ENCODE peak calls at places on chromosomes 13 and 19, in six cellular contexts. Q is tibial nerve, N is prostate gland, I is uterus, U is heart left ventricle, D is breast epithelium. F is an unnamed sample.
A peak's percentile ranks its signal among the peaks of the same experiment; 100 is the strongest.

GRCh38 chr19:46731007-46731501 is 14.1 kb upstream of the PRKD2 start:
- DNase-seq in D (no peak), U (no peak), Q (no peak), I (no peak), N (no peak), F (no peak)

GRCh38 chr13:43054803-43055802 is 31.7 kb downstream of the DNAJC15 start:
- DNase-seq in Q (no peak), U (peak; percentile 34), I (peak; percentile 46), N (peak; percentile 18), D (no peak), F (no peak)

GRCh38 chr19:17324357-17325114 is 10.1 kb downstream of the ANO8 start:
- DNase-seq in D (no peak), U (no peak), Q (no peak), I (no peak), N (no peak), F (no peak)

GRCh38 chr19:21604941-21605548 is 99.6 kb downstream of the ZNF429 start:
- DNase-seq in U (peak; percentile 41), I (peak; percentile 36), N (peak; percentile 66), Q (no peak), D (peak; percentile 30), F (no peak)

GRCh38 chr13:93318538-93318937 is 91.9 kb downstream of the GPC6 start:
- DNase-seq in N (no peak), Q (no peak), D (no peak), I (no peak), U (no peak), F (no peak)

GRCh38 chr19:31781542-31781941 is 432.3 kb upstream of the TSHZ3 start:
- DNase-seq in I (no peak), Q (no peak), D (no peak), U (no peak), N (no peak), F (no peak)

GRCh38 chr13:87426737-87427136 is 244.4 kb upstream of the SLITRK5 start:
- DNase-seq in U (no peak), D (no peak), N (no peak), I (no peak), Q (no peak), F (no peak)

GRCh38 chr19:33641956-33642498 is 20.3 kb downstream of the CHST8 start:
- DNase-seq in I (no peak), U (peak; percentile 9), D (no peak), Q (no peak), N (no peak), F (no peak)

GRCh38 chr13:36166051-36166450 is 34.9 kb upstream of the DCLK1 start:
- DNase-seq in D (no peak), I (no peak), N (no peak), Q (no peak), U (no peak), F (no peak)

GRCh38 chr19:1935484-1936208 is 5.3 kb upstream of the CSNK1G2 start:
- DNase-seq in U (no peak), Q (no peak), I (no peak), D (no peak), N (no peak), F (no peak)

GRCh38 chr19:5784581-5785147 is at the start of gene PRR22:
- DNase-seq in N (no peak), Q (no peak), U (no peak), I (no peak), D (no peak), F (no peak)

GRCh38 chr19:18418034-18418724 is 1.0 kb upstream of the SSBP4 start:
- DNase-seq in N (no peak), D (no peak), U (no peak), I (no peak), Q (no peak), F (no peak)

GRCh38 chr19:16375157-16375935 is 50.7 kb downstream of the KLF2 start:
- DNase-seq in Q (no peak), U (no peak), D (no peak), N (no peak), I (no peak), F (no peak)

GRCh38 chr13:30145709-30146367 is 161.5 kb downstream of the KATNAL1 start:
- DNase-seq in U (no peak), D (no peak), Q (no peak), I (no peak), N (no peak), F (no peak)

GRCh38 chr19:29665826-29666633 is 769 bp downstream of the PLEKHF1 start:
- DNase-seq in U (peak; percentile 69), I (peak; percentile 54), D (no peak), N (no peak), Q (no peak), F (peak; percentile 58)

GRCh38 chr13:76832258-76832988 is 53.8 kb downstream of the KCTD12 start:
- DNase-seq in D (no peak), I (no peak), N (no peak), U (no peak), Q (no peak), F (no peak)

GRCh38 chr13:108950333-108951010 is 321.1 kb downstream of the MYO16 start:
- DNase-seq in Q (no peak), D (no peak), N (no peak), I (no peak), U (no peak), F (no peak)

GRCh38 chr13:108313382-108313781 is 43.9 kb downstream of the TNFSF13B start:
- DNase-seq in I (no peak), Q (no peak), D (no peak), U (no peak), N (no peak), F (no peak)

GRCh38 chr19:33284146-33284643 is 18.1 kb downstream of the CEBPA start:
- DNase-seq in U (no peak), I (no peak), Q (no peak), N (no peak), D (no peak), F (no peak)

GRCh38 chr19:49109051-49109450 is 5.1 kb upstream of the LIN7B start:
- DNase-seq in Q (no peak), U (no peak), D (no peak), I (no peak), N (no peak), F (no peak)

GRCh38 chr19:49106648-49107135 is 7.5 kb upstream of the LIN7B start:
- DNase-seq in D (no peak), Q (no peak), N (no peak), I (no peak), U (no peak), F (peak; percentile 81)

GRCh38 chr19:49109569-49110233 is 4.5 kb upstream of the LIN7B start:
- DNase-seq in U (no peak), D (no peak), Q (no peak), I (no peak), N (no peak), F (no peak)

GRCh38 chr19:49110567-49110966 is 3.6 kb upstream of the LIN7B start:
- DNase-seq in I (no peak), N (no peak), Q (no peak), U (no peak), D (no peak), F (no peak)

DNA sequence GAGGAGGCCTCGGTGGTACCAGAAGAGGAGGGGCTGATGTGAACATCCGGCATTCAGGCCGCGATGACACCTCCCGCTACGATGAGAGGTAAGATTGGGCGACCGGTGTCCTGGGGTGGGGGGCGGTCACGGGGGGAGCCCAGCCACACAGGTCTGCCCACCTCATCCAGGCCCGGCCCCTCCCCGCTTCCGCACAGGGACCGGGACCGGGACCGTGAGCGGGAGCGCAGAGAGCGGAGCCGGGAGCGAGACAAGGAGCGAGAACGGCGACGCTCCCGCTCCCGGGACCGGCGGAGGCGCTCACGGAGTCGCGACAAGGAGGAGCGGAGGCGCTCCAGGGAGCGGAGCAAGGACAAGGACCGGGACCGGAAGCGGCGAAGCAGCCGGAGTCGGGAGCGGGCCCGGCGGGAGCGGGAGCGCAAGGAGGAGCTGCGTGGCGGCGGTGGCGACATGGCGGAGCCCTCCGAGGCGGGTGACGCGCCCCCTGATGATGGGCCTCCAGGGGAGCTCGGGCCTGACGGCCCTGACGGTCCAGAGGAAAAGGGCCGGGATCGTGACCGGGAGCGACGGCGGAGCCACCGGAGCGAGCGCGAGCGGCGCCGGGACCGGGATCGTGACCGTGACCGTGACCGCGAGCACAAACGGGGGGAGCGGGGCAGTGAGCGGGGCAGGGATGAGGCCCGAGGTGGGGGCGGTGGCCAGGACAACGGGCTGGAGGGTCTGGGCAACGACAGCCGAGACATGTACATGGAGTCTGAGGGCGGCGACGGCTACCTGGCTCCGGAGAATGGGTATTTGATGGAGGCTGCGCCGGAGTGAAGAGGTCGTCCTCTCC is 6.3 kb upstream of the LIN7B start:
- DNase-seq in D (no peak), I (no peak), N (no peak), Q (no peak), U (no peak), F (no peak)
- TF ChIP-seq POLR2A in D (no peak), I (no peak), N (no peak), Q (no peak), U (no peak), F (no peak)

GRCh38 chr19:41328818-41329220 is 18.8 kb downstream of the CCDC97 start:
- DNase-seq in Q (no peak), I (no peak), U (no peak), D (no peak), N (no peak), F (no peak)

GRCh38 chr19:41328157-41328817 is 18.3 kb downstream of the CCDC97 start:
- DNase-seq in I (no peak), D (no peak), Q (no peak), U (no peak), N (no peak), F (peak; percentile 65)

GRCh38 chr19:41327076-41327475 is 17.1 kb downstream of the CCDC97 start:
- DNase-seq in N (no peak), U (no peak), D (no peak), Q (no peak), I (no peak), F (no peak)

GRCh38 chr19:41325947-41326706 is 16.2 kb downstream of the CCDC97 start:
- DNase-seq in I (no peak), N (no peak), Q (no peak), D (no peak), U (peak; percentile 49), F (peak; percentile 87)

DNA sequence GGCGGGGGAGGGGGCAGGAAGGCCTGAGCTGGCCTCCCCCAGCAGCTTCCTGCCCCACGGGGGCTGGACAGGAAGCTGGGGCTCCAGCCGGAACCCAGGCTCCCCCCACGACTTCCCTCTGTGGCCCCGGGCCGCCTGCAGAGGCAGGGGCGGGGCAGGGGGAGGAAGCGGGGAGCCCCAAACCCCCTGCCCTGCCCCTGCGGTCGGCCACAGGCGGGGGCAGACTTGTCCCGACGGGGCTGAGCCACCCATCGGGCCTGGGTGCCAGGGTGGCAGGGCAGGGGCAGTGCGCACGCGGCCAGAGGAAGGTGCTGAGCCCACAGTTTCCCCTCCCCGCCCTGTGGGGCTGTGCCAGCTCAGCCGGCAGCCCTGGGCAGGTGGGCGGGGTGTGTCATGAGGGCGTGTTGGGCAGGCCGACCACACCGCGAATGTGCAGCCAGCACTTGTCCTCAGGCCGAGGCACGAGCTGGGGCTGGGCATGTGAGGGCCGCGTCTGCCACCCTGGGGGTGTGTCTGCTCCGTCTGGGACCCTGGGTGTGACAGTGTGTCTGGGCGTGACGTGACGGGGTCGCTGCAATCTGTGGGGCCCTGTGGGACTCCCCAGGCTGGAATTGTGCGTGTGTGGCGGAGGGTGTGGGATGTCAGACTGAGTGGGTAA is 17.7 kb downstream of the CCDC97 start:
- DNase-seq in U (peak; percentile 83), D (peak; percentile 79), N (peak; percentile 68), I (peak; percentile 51), Q (no peak), F (peak; percentile 94)
- TF ChIP-seq POLR2A in U (no peak), D (no peak), N (peak; percentile 23), I (no peak), Q (no peak), F (no peak)

GRCh38 chr13:27374126-27374613 is 50.2 kb upstream of the GTF3A start:
- DNase-seq in Q (no peak), I (no peak), D (no peak), U (no peak), N (no peak), F (peak; percentile 80)
- TF ChIP-seq POLR2A in Q (no peak), I (no peak), D (no peak), U (no peak), N (no peak), F (peak; percentile 70)

GRCh38 chr13:114063545-114064515 is 68.6 kb downstream of the RASA3 start:
- DNase-seq in I (peak; percentile 75), U (no peak), Q (peak; percentile 46), D (peak; percentile 45), N (no peak), F (peak; percentile 79)
- TF ChIP-seq POLR2A in I (no peak), U (no peak), Q (no peak), D (no peak), N (no peak), F (no peak)

F was measured in Peyer's patch.